ENCODE peak calls at places on chromosome 3, in four cellular contexts. V, F, P and N are unnamed samples.

GRCh38 chr3:55402886-55403605 is 84.1 kb downstream of the WNT5A start:
- DNase-seq in V (no peak), F (no peak), P (peak), N (no peak)

GRCh38 chr3:69182588-69183299 is 60.3 kb upstream of the LMOD3 start:
- DNase-seq in V (no peak), F (no peak), P (no peak), N (no peak)

GRCh38 chr3:55167586-55168317 is 239.9 kb upstream of the LRTM1 start:
- DNase-seq in V (no peak), F (no peak), P (no peak), N (no peak)

GRCh38 chr3:53806182-53807116 is 39.8 kb downstream of the CHDH start:
- DNase-seq in V (no peak), P (peak), F (peak), N (no peak)

GRCh38 chr3:118544458-118544857 is 490.2 kb downstream of the IGSF11 start:
- DNase-seq in V (peak), P (no peak), F (no peak), N (no peak)

GRCh38 chr3:126782554-126782953 is 78.5 kb downstream of the CHCHD6 start:
- DNase-seq in V (no peak), P (no peak), F (no peak), N (no peak)

GRCh38 chr3:194137314-194138097 is 1.6 kb downstream of the HES1 start:
- DNase-seq in F (no peak), V (peak), P (peak), N (no peak)

GRCh38 chr3:176514297-176514696 is 683.0 kb downstream of the TBL1XR1 start:
- DNase-seq in P (peak), V (peak), F (no peak), N (peak)

GRCh38 chr3:25573386-25574171 is 91.1 kb downstream of the TOP2B start:
- DNase-seq in V (no peak), F (no peak), P (no peak), N (no peak)

GRCh38 chr3:66581261-66581660 is 80.4 kb upstream of the LRIG1 start:
- DNase-seq in P (no peak), V (no peak), F (no peak), N (no peak)

GRCh38 chr3:163935411-163935810 is 1142.9 kb downstream of the SI start:
- DNase-seq in P (no peak), F (no peak), V (no peak), N (no peak)

GRCh38 chr3:142943870-142944269 is 19.6 kb downstream of the PAQR9 start:
- DNase-seq in F (no peak), V (no peak), P (no peak), N (no peak)

GRCh38 chr3:55189359-55189801 is 261.5 kb upstream of the LRTM1 start:
- DNase-seq in P (no peak), F (no peak), V (no peak), N (no peak)

GRCh38 chr3:126711361-126711760 is 7.3 kb downstream of the CHCHD6 start:
- DNase-seq in P (no peak), F (no peak), V (no peak), N (no peak)

GRCh38 chr3:23877324-23877980 is 39.3 kb downstream of the NKIRAS1 start:
- DNase-seq in F (no peak), V (no peak), P (peak), N (no peak)

GRCh38 chr3:21697707-21698106 is 53.3 kb downstream of the ZNF385D start:
- DNase-seq in F (no peak), P (no peak), V (no peak), N (no peak)

GRCh38 chr3:48013288-48013980 is 2.8 kb downstream of the MAP4 start:
- DNase-seq in V (peak), P (peak), F (no peak), N (no peak)

GRCh38 chr3:10713656-10714055 is 102.4 kb upstream of the SLC6A11 start:
- DNase-seq in F (no peak), V (no peak), P (no peak), N (no peak)

GRCh38 chr3:193829781-193830180 is 236.8 kb downstream of the OPA1 start:
- DNase-seq in F (no peak), P (no peak), V (no peak), N (no peak)

GRCh38 chr3:192892981-192893827 is 24.5 kb downstream of the MB21D2 start:
- DNase-seq in V (no peak), P (no peak), F (peak), N (peak)

GRCh38 chr3:54814224-54814623 is 113.6 kb downstream of the LRTM1 start:
- DNase-seq in F (no peak), P (no peak), V (no peak), N (no peak)

GRCh38 chr3:112104774-112105173 is 18.6 kb downstream of the C3orf52 start:
- DNase-seq in P (no peak), V (no peak), F (no peak), N (no peak)

GRCh38 chr3:187994221-187995085 is 159.5 kb upstream of the LPP start:
- DNase-seq in P (no peak), F (no peak), V (no peak), N (no peak)

GRCh38 chr3:186154641-186155040 is 45.8 kb upstream of the ETV5 start:
- DNase-seq in F (no peak), P (no peak), V (no peak), N (no peak)

GRCh38 chr3:59541352-59541751 is 491.5 kb upstream of the CFAP20DC start:
- DNase-seq in F (no peak), V (no peak), P (no peak), N (no peak)

GRCh38 chr3:140532793-140533330 is 145.0 kb upstream of the TRIM42 start:
- DNase-seq in V (no peak), F (no peak), P (no peak), N (no peak)

GRCh38 chr3:71380096-71380495 is 203.4 kb downstream of the FOXP1 start:
- DNase-seq in P (peak), F (no peak), V (no peak), N (no peak)

GRCh38 chr3:149010504-149010951 is 19.2 kb downstream of the GYG1 start:
- DNase-seq in P (peak), F (no peak), V (no peak), N (no peak)

GRCh38 chr3:16346413-16347081 is 81.5 kb downstream of the OXNAD1 start:
- DNase-seq in V (no peak), F (no peak), P (no peak), N (no peak)

GRCh38 chr3:149783576-149783975 is 8.8 kb downstream of the ANKUB1 start:
- DNase-seq in P (peak), V (no peak), F (no peak), N (no peak)

GRCh38 chr3:135161425-135161824 is 366.4 kb downstream of the EPHB1 start:
- DNase-seq in V (no peak), P (no peak), F (no peak), N (no peak)

GRCh38 chr3:46646700-46647099 is 34.4 kb downstream of the FAM240A start:
- DNase-seq in P (no peak), V (no peak), F (no peak), N (no peak)

GRCh38 chr3:180564676-180565075 is 37.3 kb upstream of the TTC14 start:
- DNase-seq in F (no peak), P (no peak), V (no peak), N (no peak)

GRCh38 chr3:127044996-127045395 is 62.1 kb downstream of the PLXNA1 start:
- DNase-seq in P (no peak), F (no peak), V (peak), N (peak)

DNA sequence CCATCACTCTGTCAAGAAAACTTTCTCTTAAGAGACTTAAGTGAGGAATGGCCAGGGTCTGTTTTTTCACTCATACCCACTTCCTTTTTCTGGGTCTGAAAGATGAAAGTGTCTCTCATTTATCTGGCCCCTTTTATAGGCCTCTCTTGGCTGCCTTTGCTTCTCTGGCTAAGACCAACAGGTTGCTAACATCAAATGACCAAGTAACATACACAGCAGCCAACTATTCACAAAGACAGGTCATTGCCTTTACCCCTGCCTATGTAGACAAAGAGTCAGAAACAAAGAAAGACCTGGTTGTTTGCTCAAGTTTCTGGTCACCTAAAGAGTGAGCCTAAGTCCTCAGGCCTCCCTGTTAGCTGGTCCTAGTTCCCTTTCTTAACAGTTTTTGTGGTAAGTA is 24.0 kb upstream of the CSTA start:
- DNase-seq in P (no peak), F (peak), V (no peak), N (no peak)
- TF ChIP-seq SP1 in P (no peak), F (peak), V (no peak), N (no peak)

GRCh38 chr3:129616291-129616690 is 9.8 kb upstream of the PLXND1 start:
- DNase-seq in F (no peak), P (no peak), V (no peak), N (no peak)

GRCh38 chr3:129613205-129613740 is 6.8 kb upstream of the PLXND1 start:
- DNase-seq in P (no peak), F (no peak), V (no peak), N (no peak)

GRCh38 chr3:129614435-129614834 is 8.0 kb upstream of the PLXND1 start:
- DNase-seq in F (no peak), V (no peak), P (no peak), N (no peak)

GRCh38 chr3:129615751-129616281 is 9.3 kb upstream of the PLXND1 start:
- DNase-seq in F (no peak), V (no peak), P (no peak), N (no peak)

GRCh38 chr3:129614927-129615363 is 8.5 kb upstream of the PLXND1 start:
- DNase-seq in F (no peak), V (peak), P (no peak), N (no peak)
- TF ChIP-seq FOXM1 in F (no peak), V (no peak), P (no peak), N (no peak)

DNA sequence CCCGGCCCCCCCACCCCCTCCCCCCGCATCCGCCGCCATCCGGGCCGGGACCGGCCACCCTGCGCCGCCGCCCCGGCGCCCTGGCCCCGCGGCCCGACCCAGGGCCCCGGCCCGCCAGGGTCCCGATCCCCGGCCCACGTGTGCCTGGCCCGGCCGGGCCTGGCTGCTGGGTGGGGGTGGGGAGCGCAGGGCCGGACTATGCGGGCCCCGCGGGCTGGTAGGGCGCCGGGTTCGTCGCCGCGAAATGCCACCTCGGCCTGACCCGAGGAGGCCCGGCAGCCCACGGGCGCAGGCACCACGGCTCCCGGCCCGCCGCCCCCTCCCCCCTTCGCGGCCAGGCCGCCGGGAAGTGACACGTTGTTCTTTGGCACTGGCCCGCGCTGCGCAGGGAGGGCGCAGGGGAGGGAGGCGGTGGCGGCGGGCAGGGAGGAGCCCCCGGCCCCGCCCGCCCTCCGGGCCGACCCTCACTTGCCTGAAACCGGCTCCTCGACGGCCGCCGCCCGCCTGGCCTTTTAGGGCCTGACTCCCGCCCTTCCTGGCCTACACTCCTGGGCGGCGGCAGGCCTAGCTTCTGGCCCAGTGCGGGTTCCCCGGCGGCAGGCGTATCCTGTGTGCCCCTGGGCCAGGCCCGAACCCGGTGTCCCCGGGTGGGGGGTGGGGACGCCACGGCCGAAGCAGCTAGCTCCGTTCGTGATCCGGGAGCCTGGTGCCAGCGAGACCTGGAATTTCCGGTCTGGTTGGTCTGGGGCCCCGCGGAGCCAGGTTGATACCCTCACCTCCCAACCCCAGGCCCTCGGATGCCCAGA is 497 bp downstream of the EIF4G1 start:
- DNase-seq in F (no peak), V (peak), P (peak), N (peak)
- TF ChIP-seq FOXK2 in F (no peak), V (no peak), P (no peak), N (no peak)

GRCh38 chr3:9196009-9196408 is 53.4 kb downstream of the SRGAP3 start:
- DNase-seq in P (no peak), V (no peak), F (no peak), N (no peak)

GRCh38 chr3:9201278-9201677 is 48.2 kb downstream of the SRGAP3 start:
- DNase-seq in F (no peak), V (no peak), P (no peak), N (no peak)

GRCh38 chr3:9195390-9195789 is 54.1 kb downstream of the SRGAP3 start:
- DNase-seq in P (no peak), F (no peak), V (no peak), N (no peak)

GRCh38 chr3:9198805-9199386 is 50.5 kb downstream of the SRGAP3 start:
- DNase-seq in F (no peak), V (no peak), P (no peak), N (no peak)

GRCh38 chr3:9198261-9198660 is 51.2 kb downstream of the SRGAP3 start:
- DNase-seq in V (no peak), F (no peak), P (no peak), N (no peak)
- TF ChIP-seq SP1 in V (no peak), F (no peak), P (no peak), N (no peak)

DNA sequence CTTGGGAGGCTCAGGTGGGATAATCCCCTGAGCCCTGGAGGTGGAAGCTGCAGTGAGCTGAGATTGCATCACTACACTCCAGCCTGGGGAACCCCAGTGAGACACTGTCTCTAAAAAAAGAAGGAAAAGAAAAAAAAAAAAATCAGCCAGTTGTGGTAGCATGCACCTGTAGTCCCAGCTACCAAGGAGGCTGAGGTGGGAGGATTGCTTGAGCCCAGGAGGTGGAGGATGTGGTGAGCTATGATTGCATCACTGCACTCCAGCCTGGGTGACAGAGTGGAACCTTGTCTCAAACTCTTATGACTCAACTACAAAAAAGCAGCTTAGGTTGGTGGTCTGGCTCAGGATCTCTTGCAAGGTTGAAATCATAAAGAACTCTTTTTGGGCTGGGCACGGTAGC is 19.3 kb upstream of the GPX1 start:
- DNase-seq in P (no peak), V (no peak), F (peak), N (no peak)
- TF ChIP-seq FOXM1 in P (no peak), V (no peak), F (no peak), N (no peak)

DNA sequence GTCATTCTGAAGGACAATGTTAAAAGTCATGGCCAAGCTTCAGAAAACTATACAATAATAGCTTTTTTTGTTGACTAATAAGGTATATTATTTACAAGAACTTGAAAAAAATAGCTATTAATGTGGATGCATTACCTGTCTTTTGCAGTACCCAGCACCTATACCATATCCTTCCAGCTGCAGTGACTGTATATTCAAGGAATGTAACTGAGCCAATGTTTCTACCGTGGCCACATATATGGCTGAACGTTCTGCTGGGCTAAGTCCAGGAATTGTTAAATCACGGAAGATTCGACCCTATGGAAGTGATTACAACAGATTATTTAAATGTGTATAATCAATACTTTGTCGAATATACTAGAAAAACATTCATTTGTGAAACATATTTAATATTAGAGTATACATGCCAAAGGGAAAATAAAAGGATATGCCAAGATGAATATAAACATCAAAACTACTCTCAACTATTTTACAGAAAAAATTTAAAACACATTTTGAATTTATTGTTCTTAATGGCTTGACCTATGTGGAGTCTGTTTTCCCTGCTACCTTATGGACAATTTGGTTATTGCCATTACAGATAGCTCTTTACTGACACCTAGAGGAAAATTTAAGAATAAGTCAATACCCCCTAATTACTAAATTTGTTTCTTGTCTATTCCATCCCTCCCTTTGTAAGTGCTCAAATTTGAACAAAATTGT is 17.6 kb downstream of the ACAD11 start:
- DNase-seq in P (peak), F (no peak), V (peak), N (peak)
- TF ChIP-seq FOXK2 in P (no peak), F (no peak), V (no peak), N (no peak)

DNA sequence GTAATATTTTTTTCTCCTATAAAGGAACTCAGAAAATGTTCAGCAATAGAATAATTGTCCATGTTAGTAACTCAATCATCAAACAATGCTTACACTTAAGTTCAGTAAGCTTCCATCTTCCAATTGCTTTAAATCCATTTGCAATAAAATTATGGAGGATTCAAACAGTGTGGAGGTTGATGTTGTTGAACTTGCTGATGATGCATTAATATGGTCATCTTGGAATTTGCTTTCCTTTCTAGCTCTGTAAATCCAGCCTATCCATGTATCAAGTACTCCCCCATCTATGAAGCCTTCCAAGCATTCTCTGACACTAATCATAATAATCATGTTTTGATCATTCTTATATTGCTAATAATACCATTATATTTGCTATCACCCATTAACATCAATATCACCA is 378.4 kb upstream of the CNTN3 start:
- DNase-seq in V (no peak), P (no peak), F (no peak), N (no peak)
- TF ChIP-seq SP1 in V (no peak), P (no peak), F (no peak), N (no peak)

GRCh38 chr3:159994182-159994581 is 5.5 kb downstream of the IL12A start:
- DNase-seq in F (no peak), P (no peak), V (no peak), N (no peak)
- TF ChIP-seq FOXM1 in F (no peak), P (no peak), V (no peak), N (no peak)

GRCh38 chr3:105367063-105367405 is 325 bp downstream of the ALCAM start:
- DNase-seq in P (no peak), F (no peak), V (no peak), N (peak)

GRCh38 chr3:105365171-105365535 is 1.6 kb upstream of the ALCAM start:
- DNase-seq in V (no peak), P (no peak), F (no peak), N (no peak)

GRCh38 chr3:105366302-105367062 is at the start of gene ALCAM:
- DNase-seq in V (peak), P (peak), F (peak), N (peak)

GRCh38 chr3:105364113-105364512 is 2.6 kb upstream of the ALCAM start:
- DNase-seq in F (no peak), V (no peak), P (no peak), N (no peak)

GRCh38 chr3:105365536-105366301 is 990 bp upstream of the ALCAM start:
- DNase-seq in V (no peak), P (no peak), F (no peak), N (peak)
- TF ChIP-seq FOXK2 in V (no peak), P (no peak), F (no peak), N (no peak)

GRCh38 chr3:107198522-107199271 is 178.5 kb upstream of the CCDC54 start:
- DNase-seq in V (no peak), F (no peak), P (no peak), N (no peak)
- TF ChIP-seq SP1 in V (no peak), F (no peak), P (no peak), N (no peak)